ENCODE peak calls at places on chromosomes 7 and 10, in ten cellular contexts. I is osteoblast; R is fibroblast of mammary gland; L is hepatocyte; Y is tibial nerve; A is heart right ventricle; B is lower leg skin; N is CD8-positive, alpha-beta T cell; P is A549; K is PC-3. C is an unnamed sample.

GRCh38 chr10:83978681-83979383 is 160.5 kb upstream of the GHITM start:
- DNase-seq in I (no peak), R (no peak), L (peak), Y (no peak), A (no peak), B (no peak), N (no peak), P (no peak), K (no peak), C (no peak)

GRCh38 chr10:110414563-110415309 is 83.0 kb upstream of the DUSP5 start:
- DNase-seq in I (no peak), R (no peak), L (no peak), Y (no peak), A (no peak), B (no peak), N (peak), P (peak), K (peak), C (peak)

GRCh38 chr7:117395743-117396142 is 31.6 kb downstream of the ASZ1 start:
- DNase-seq in I (no peak), R (no peak), L (no peak), Y (no peak), A (no peak), B (no peak), N (no peak), P (no peak), K (no peak), C (no peak)

GRCh38 chr7:28708458-28708951 is 249.6 kb downstream of the TRIL start:
- DNase-seq in I (no peak), R (peak), L (peak), Y (no peak), A (no peak), B (no peak), N (no peak), P (no peak), K (no peak), C (no peak)

GRCh38 chr10:95133016-95133752 is 60.9 kb upstream of the ACSM6 start:
- DNase-seq in I (no peak), R (peak), L (peak), Y (peak), A (peak), B (peak), N (peak), P (peak), K (peak), C (peak)

GRCh38 chr7:115724400-115725056 is 306.0 kb downstream of the TFEC start:
- DNase-seq in I (no peak), R (no peak), L (peak), Y (no peak), A (no peak), B (no peak), N (no peak), P (no peak), K (peak), C (peak)

GRCh38 chr7:30660331-30661255 is 21.7 kb downstream of the CRHR2 start:
- DNase-seq in I (peak), R (no peak), L (no peak), Y (no peak), A (no peak), B (no peak), N (no peak), P (no peak), K (no peak), C (no peak)

GRCh38 chr7:92251181-92251580 is 5.4 kb downstream of the ANKIB1 start:
- DNase-seq in I (no peak), R (no peak), L (no peak), Y (no peak), A (no peak), B (no peak), N (no peak), P (no peak), K (no peak), C (no peak)

GRCh38 chr10:115427611-115428010 is 334.4 kb downstream of the ATRNL1 start:
- DNase-seq in I (no peak), R (no peak), L (no peak), Y (no peak), A (no peak), B (no peak), N (no peak), P (no peak), K (no peak), C (no peak)

GRCh38 chr10:115436999-115437398 is 343.8 kb downstream of the ATRNL1 start:
- DNase-seq in I (no peak), R (no peak), L (no peak), Y (no peak), A (no peak), B (no peak), N (no peak), P (no peak), K (no peak), C (no peak)

GRCh38 chr10:115432188-115432819 is 339.1 kb downstream of the ATRNL1 start:
- DNase-seq in I (peak), R (peak), L (peak), Y (no peak), A (no peak), B (no peak), N (no peak), P (peak), K (peak), C (no peak)
- TF ChIP-seq CTCF in I (peak), R (peak), L (peak), Y (no peak), A (no peak), B (no peak), N (no peak), P (peak), K (peak), C (no peak)

GRCh38 chr7:36021917-36022550 is 131.0 kb upstream of the EEPD1 start:
- DNase-seq in I (peak), R (no peak), L (no peak), Y (no peak), A (no peak), B (no peak), N (no peak), P (no peak), K (no peak), C (no peak)

GRCh38 chr7:36023025-36023424 is 130.0 kb upstream of the EEPD1 start:
- DNase-seq in I (no peak), R (no peak), L (no peak), Y (no peak), A (no peak), B (no peak), N (no peak), P (no peak), K (no peak), C (no peak)

GRCh38 chr7:36019966-36020365 is 133.1 kb upstream of the EEPD1 start:
- DNase-seq in I (no peak), R (no peak), L (no peak), Y (no peak), A (no peak), B (no peak), N (no peak), P (no peak), K (no peak), C (no peak)

GRCh38 chr7:36019538-36019937 is 133.5 kb upstream of the EEPD1 start:
- DNase-seq in I (no peak), R (no peak), L (no peak), Y (no peak), A (no peak), B (no peak), N (no peak), P (no peak), K (no peak), C (no peak)

GRCh38 chr7:36021367-36021766 is 131.7 kb upstream of the EEPD1 start:
- DNase-seq in I (peak), R (peak), L (no peak), Y (no peak), A (no peak), B (no peak), N (no peak), P (no peak), K (peak), C (peak)
- TF ChIP-seq CTCF in I (peak), R (peak), L (peak), Y (no peak), A (peak), B (no peak), N (no peak), P (peak), K (peak), C (peak)

DNA sequence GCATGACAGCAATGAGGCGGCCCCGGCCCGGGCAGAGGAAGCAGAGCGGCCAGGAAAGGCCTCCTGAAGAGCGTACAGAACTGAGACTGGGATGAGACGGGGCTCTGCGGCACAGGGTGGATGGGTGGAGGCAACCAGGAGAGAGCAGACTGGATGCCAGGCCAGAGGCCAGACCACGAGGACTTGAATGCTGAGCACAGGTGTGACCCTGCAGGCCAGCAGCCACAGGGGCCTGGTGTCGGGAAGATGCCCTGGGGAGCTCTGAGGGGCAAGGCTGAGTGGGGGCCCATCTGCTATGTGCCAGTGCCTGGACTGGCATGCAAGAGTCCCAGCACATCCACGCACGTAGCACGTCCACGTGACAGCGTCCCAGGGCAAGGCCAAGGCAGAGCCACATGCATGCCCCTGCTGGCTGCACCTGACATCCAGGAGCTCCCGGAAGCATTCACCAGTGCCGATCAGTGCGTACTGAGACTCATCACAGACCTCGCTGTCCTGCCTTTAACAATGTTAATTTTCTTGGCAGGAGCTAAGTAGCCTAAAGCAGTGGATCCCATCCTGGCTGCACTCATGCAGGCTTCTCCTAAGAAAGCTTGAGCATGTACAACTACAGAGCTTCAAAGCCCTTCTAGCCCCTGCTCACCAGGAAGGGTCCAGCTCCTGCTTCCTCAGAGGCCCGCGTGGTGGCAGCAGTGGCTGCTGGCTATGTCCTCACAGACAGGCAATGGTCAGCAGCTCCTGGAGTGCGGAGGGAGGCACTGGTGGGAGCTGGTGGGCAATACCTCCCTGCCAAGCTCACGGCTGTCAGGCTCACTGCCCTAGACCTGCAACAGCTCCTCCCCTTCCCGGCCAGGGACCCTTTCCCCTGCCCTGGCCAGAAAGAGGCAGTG is 18.0 kb downstream of the GRID1 start:
- DNase-seq in I (peak), R (no peak), L (no peak), Y (no peak), A (no peak), B (no peak), N (no peak), P (no peak), K (peak), C (no peak)
- TF ChIP-seq CTCF in I (no peak), R (no peak), L (peak), Y (no peak), A (no peak), B (no peak), N (no peak), P (peak), K (peak), C (no peak)

GRCh38 chr10:23294638-23295247 is 49.9 kb downstream of the C10orf67 start:
- DNase-seq in I (no peak), R (peak), L (no peak), Y (no peak), A (no peak), B (no peak), N (no peak), P (no peak), K (peak), C (no peak)
- TF ChIP-seq CTCF in I (peak), R (peak), L (peak), Y (no peak), A (peak), B (no peak), N (no peak), P (peak), K (peak), C (peak)

GRCh38 chr10:92162541-92162940 is 128.3 kb downstream of the CPEB3 start:
- DNase-seq in I (no peak), R (no peak), L (no peak), Y (no peak), A (no peak), B (no peak), N (no peak), P (no peak), K (no peak), C (no peak)
- TF ChIP-seq CTCF in I (no peak), R (no peak), L (no peak), Y (no peak), A (no peak), B (no peak), N (no peak), P (no peak), K (no peak), C (no peak)

GRCh38 chr7:4138866-4139265 is 543.2 kb upstream of the FOXK1 start:
- DNase-seq in I (no peak), R (no peak), L (no peak), Y (no peak), A (no peak), B (no peak), N (no peak), P (no peak), K (no peak), C (no peak)

GRCh38 chr7:4136036-4136435 is 546.1 kb upstream of the FOXK1 start:
- DNase-seq in I (no peak), R (no peak), L (no peak), Y (no peak), A (no peak), B (no peak), N (no peak), P (no peak), K (no peak), C (no peak)

GRCh38 chr7:4134631-4135030 is 547.5 kb upstream of the FOXK1 start:
- DNase-seq in I (no peak), R (no peak), L (peak), Y (no peak), A (no peak), B (no peak), N (no peak), P (no peak), K (no peak), C (no peak)

GRCh38 chr7:4134204-4134603 is 547.9 kb upstream of the FOXK1 start:
- DNase-seq in I (no peak), R (no peak), L (peak), Y (no peak), A (no peak), B (no peak), N (no peak), P (no peak), K (no peak), C (no peak)

DNA sequence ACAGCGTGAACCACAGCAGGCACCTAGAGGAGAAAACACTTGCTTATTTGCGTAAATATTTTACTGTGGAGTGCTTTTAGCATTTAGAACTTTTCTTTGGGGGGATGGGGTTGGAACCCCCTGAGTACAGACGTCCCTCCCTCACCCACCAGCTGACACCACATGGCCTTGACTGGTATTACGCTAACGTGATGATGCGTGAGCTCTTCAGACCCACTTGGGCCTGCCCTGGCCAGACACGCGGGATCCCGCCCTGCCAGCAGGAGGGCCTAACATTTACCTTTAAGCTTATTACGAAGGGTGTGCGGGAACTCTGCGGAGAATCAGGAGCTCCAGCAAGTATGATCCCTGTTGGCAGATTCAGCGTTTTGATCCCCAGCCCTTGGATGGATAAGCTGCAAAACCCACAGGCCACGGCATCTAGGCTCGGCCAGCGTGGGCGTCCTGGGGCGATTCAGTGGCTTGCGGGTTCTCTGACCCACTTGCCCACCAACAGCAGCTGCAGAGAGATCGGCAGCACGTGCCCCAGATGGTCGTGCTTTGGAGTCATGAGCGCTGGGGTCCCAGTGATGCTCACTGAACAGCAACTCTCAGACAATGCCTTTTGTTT is 545.5 kb upstream of the FOXK1 start:
- DNase-seq in I (no peak), R (no peak), L (no peak), Y (no peak), A (no peak), B (no peak), N (no peak), P (no peak), K (no peak), C (no peak)
- TF ChIP-seq CTCF in I (no peak), R (no peak), L (no peak), Y (no peak), A (no peak), B (no peak), N (no peak), P (no peak), K (no peak), C (no peak)

DNA sequence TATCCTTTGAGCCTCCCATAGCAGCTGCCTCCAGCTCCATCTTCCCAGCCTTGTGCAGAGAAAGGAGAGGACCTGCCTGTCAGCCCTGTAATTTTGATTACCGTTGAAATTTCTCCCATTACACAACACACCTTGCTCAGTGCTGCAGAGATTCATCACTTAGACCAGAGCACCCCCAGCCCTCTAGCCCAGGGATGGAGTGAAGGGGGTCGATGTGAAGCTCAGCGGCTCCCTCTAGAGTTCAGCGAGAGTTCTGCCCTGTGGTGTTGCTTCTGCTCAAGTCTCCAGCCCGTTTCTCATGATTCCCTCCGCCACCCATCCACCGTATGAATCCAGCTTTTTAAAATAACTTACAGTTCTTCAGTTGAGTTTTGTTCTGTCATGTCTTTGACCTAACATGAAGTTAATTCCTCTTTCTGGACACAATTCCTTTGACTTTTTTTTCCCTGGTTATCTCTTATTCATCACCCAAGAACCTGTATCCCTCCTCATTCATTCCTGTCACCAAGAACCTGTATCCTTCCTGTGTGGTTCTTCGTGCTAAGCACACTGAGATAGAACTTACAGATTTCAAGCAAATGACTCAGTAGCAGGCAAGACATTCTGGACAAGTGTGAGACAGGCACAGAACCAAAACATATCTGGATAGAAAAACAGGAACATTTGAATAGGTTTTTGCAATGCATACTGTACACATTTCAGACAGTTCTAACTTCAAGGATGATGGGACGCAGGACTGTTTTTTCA is 34.9 kb upstream of the ZNF32 start:
- DNase-seq in I (no peak), R (peak), L (no peak), Y (no peak), A (no peak), B (no peak), N (no peak), P (no peak), K (peak), C (peak)
- TF ChIP-seq CTCF in I (peak), R (peak), L (peak), Y (no peak), A (no peak), B (no peak), N (peak), P (no peak), K (peak), C (peak)

DNA sequence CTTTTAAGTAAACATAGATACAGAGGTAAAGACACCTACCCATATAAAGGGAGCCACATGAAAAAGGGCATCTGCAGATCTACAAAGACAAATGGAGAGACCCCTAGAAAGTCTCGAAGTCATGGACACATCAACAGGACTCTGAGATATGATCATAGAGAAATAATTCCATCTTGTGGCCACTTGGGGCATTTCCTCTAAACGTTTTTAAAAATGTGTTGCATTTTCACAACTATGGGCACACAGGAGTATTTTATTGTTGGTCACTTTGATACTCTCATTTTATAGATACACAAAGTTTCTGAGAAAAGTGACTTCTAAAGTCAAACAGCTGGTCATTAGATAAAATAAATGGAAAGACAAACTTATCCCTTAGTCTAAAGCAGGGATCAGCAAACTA is 87.1 kb downstream of the CRTAC1 start:
- DNase-seq in I (no peak), R (no peak), L (no peak), Y (no peak), A (no peak), B (no peak), N (no peak), P (no peak), K (no peak), C (no peak)
- TF ChIP-seq CTCF in I (peak), R (no peak), L (no peak), Y (no peak), A (no peak), B (no peak), N (no peak), P (peak), K (peak), C (no peak)

DNA sequence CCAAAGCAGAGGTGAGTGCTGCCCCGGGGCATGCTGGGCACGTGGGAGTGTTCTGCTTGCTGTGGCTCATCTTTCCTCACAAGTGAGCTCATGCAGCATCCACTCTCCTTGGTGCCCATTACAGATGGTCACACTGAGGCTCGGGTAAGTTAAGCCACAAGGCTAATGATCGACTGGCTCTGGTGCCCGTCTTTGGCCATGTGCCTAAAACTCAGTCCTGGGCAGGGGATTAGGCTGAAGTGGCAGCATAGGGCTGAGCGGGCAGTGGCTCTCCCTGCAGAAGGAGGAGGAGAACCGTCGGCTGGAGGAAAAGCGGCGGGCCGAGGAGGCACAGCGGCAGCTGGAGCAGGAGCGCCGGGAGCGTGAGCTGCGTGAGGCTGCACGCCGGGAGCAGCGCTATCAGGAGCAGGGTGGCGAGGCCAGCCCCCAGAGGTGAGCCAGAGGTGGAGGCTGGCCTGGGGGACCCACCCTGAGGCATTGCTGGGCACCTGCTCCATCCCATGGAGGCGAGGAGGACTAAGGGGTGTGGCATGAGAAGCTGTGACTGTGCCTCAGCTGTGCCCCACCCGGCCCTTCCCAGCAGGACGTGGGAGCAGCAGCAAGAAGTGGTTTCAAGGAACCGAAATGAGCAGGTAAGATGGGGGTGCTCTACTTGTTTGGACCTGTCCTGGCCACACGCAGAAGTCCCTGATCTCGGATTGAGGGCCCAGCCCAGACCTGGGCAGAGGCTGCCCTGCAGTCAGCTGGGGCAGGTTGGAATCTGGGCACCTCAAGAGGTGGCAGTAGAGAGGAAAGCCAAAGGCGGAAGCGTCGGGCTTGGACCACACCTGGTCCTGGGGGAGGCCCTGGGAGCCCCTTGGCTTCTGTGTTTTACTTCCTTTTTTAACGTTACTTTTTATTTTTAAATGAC is 7.3 kb downstream of the PGAM2 start:
- DNase-seq in I (peak), R (no peak), L (no peak), Y (no peak), A (no peak), B (no peak), N (no peak), P (no peak), K (no peak), C (no peak)
- TF ChIP-seq CTCF in I (no peak), R (no peak), L (no peak), Y (no peak), A (no peak), B (no peak), N (no peak), P (no peak), K (no peak), C (no peak)

C was measured in Calu3.